ENCODE peak calls at places on chromosomes 7 and 10, in eight cellular contexts. K is HS-5; R is activated T-cell treated with anti-CD3 and anti-CD28 coated beads, Interleukin-2, amount 50 U/mL, for 72 hours; V is HT1080; Y is LoVo; I is mucosa of gallbladder; T is PC-3; C is stimulated activated CD8-positive, alpha-beta memory T cell treated with anti-CD3 and anti-CD28 coated beads, Interleukin-15, amount 100 ng/mL, for 24 hours. S is an unnamed sample.

GRCh38 chr10:58573144-58573543 is 60.5 kb downstream of the BICC1 start:
- DNase-seq in K (no peak), R (no peak), V (no peak), Y (no peak), I (no peak), T (no peak), C (no peak), S (peak; percentile 49)

GRCh38 chr10:107083388-107084009 is 81.0 kb downstream of the SORCS1 start:
- DNase-seq in K (no peak), R (no peak), V (no peak), Y (no peak), I (no peak), T (no peak), C (no peak), S (no peak)

GRCh38 chr10:95289003-95289920 is 1.5 kb downstream of the PDLIM1 start:
- DNase-seq in K (no peak), R (no peak), V (peak; percentile 24), Y (peak; percentile 78), I (no peak), T (peak; percentile 71), C (no peak), S (no peak)

GRCh38 chr10:66045859-66046258 is 880.0 kb upstream of the LRRTM3 start:
- DNase-seq in K (peak; percentile 2), R (no peak), V (peak; percentile 59), Y (no peak), I (no peak), T (peak; percentile 28), C (no peak), S (no peak)

GRCh38 chr10:35613597-35614226 is 8.6 kb downstream of the GJD4 start:
- DNase-seq in K (no peak), R (no peak), V (peak; percentile 42), Y (no peak), I (no peak), T (peak; percentile 92), C (no peak), S (peak; percentile 40)

GRCh38 chr7:148670807-148671206 is 27.9 kb upstream of the CUL1 start:
- DNase-seq in K (no peak), R (no peak), V (no peak), Y (no peak), I (no peak), T (no peak), C (no peak), S (no peak)

GRCh38 chr10:58477122-58477521 is 35.5 kb upstream of the BICC1 start:
- DNase-seq in K (no peak), R (no peak), V (peak; percentile 67), Y (no peak), I (peak; percentile 15), T (no peak), C (no peak), S (peak; percentile 57)

GRCh38 chr10:60536529-60537114 is 146.9 kb upstream of the ANK3 start:
- DNase-seq in K (peak; percentile 35), R (peak; percentile 44), V (peak; percentile 85), Y (no peak), I (no peak), T (peak; percentile 98), C (no peak), S (peak; percentile 80)

GRCh38 chr7:33892945-33893344 is 12.4 kb upstream of the BMPER start:
- DNase-seq in K (no peak), R (no peak), V (no peak), Y (no peak), I (no peak), T (no peak), C (no peak), S (peak; percentile 75)

GRCh38 chr10:15815242-15815885 is 44.9 kb downstream of the MINDY3 start:
- DNase-seq in K (no peak), R (no peak), V (no peak), Y (no peak), I (no peak), T (no peak), C (no peak), S (no peak)

GRCh38 chr10:4307784-4308364 is 518.1 kb upstream of the AKR1E2 start:
- DNase-seq in K (no peak), R (no peak), V (no peak), Y (no peak), I (no peak), T (no peak), C (no peak), S (no peak)

GRCh38 chr10:86261933-86262665 is 104.5 kb downstream of the GRID1 start:
- DNase-seq in K (no peak), R (peak; percentile 8), V (peak; percentile 58), Y (peak; percentile 47), I (peak; percentile 20), T (peak; percentile 48), C (no peak), S (no peak)

GRCh38 chr10:78717200-78717599 is 351.6 kb upstream of the ZMIZ1 start:
- DNase-seq in K (peak; percentile 63), R (no peak), V (no peak), Y (no peak), I (no peak), T (peak; percentile 76), C (no peak), S (peak; percentile 38)

GRCh38 chr7:51592822-51593221 is 276.2 kb upstream of the COBL start:
- DNase-seq in K (no peak), R (no peak), V (no peak), Y (no peak), I (no peak), T (no peak), C (no peak), S (no peak)

GRCh38 chr10:32210306-32211045 is 136.5 kb downstream of the EPC1 start:
- DNase-seq in K (no peak), R (peak; percentile 34), V (peak; percentile 34), Y (no peak), I (no peak), T (peak; percentile 62), C (no peak), S (peak; percentile 74)

GRCh38 chr7:55374213-55374612 is 9.1 kb downstream of the LANCL2 start:
- DNase-seq in K (no peak), R (no peak), V (no peak), Y (no peak), I (no peak), T (no peak), C (no peak), S (no peak)

GRCh38 chr7:76314042-76314721 is 11.7 kb downstream of the HSPB1 start:
- DNase-seq in K (no peak), R (peak; percentile 96), V (peak; percentile 91), Y (peak; percentile 96), I (peak; percentile 97), T (peak; percentile 91), C (peak; percentile 89), S (peak; percentile 89)

GRCh38 chr7:116977172-116977571 is 23.9 kb downstream of the ST7 start:
- DNase-seq in K (no peak), R (no peak), V (peak; percentile 12), Y (no peak), I (no peak), T (peak; percentile 16), C (no peak), S (no peak)

GRCh38 chr7:28961972-28962371 is 3.8 kb upstream of the TRIL start:
- DNase-seq in K (no peak), R (no peak), V (no peak), Y (no peak), I (no peak), T (no peak), C (no peak), S (no peak)

GRCh38 chr7:65463184-65463583 is 89.5 kb downstream of the ZNF92 start:
- DNase-seq in K (no peak), R (no peak), V (no peak), Y (no peak), I (no peak), T (peak; percentile 15), C (no peak), S (no peak)

GRCh38 chr10:14299516-14299915 is 31.2 kb downstream of the FRMD4A start:
- DNase-seq in K (no peak), R (no peak), V (no peak), Y (no peak), I (no peak), T (no peak), C (no peak), S (no peak)

GRCh38 chr10:48523820-48524758 is 80.8 kb downstream of the ARHGAP22 start:
- DNase-seq in K (no peak), R (peak; percentile 13), V (no peak), Y (no peak), I (no peak), T (peak; percentile 37), C (no peak), S (no peak)

GRCh38 chr7:116554436-116554835 is 29.6 kb downstream of the CAV1 start:
- DNase-seq in K (no peak), R (no peak), V (no peak), Y (no peak), I (no peak), T (no peak), C (no peak), S (peak; percentile 50)

GRCh38 chr10:104021246-104021645 is 54.3 kb downstream of the SLK start:
- DNase-seq in K (no peak), R (no peak), V (no peak), Y (no peak), I (no peak), T (peak; percentile 37), C (no peak), S (no peak)

GRCh38 chr10:125162181-125162906 is 2.0 kb upstream of the CTBP2 start:
- DNase-seq in K (no peak), R (no peak), V (no peak), Y (no peak), I (no peak), T (peak; percentile 33), C (no peak), S (no peak)